ENCODE peak calls at places on chromosomes 7 and 10, in four cellular contexts. One of them, this sample, is unnamed. For H3K4me1 and H3K36me3, the result is how much of the 10 kb centered on the place peaks cover.

GRCh38 chr7:84455788-84456187 is 261.2 kb upstream of the SEMA3A start:
- DNase-seq in neural progenitor cell: no peak
- DNase-seq in fibroblast of lung: peak
- DNase-seq in SK-N-SH: no peak
- DNase-seq in this sample: no peak

GRCh38 chr7:47819054-47819920 is 129.0 kb downstream of the PKD1L1 start:
- DNase-seq in neural progenitor cell: peak
- DNase-seq in fibroblast of lung: peak
- DNase-seq in SK-N-SH: peak
- DNase-seq in this sample: peak

GRCh38 chr10:29811751-29812427 is 177.1 kb upstream of the SVIL start:
- DNase-seq in neural progenitor cell: no peak
- DNase-seq in fibroblast of lung: peak
- DNase-seq in SK-N-SH: peak
- DNase-seq in this sample: peak

GRCh38 chr10:58608826-58609225 is 96.2 kb downstream of the BICC1 start:
- DNase-seq in neural progenitor cell: no peak
- DNase-seq in fibroblast of lung: no peak
- DNase-seq in SK-N-SH: no peak
- DNase-seq in this sample: no peak

GRCh38 chr7:143988986-143989745 is 11.0 kb upstream of the OR6B1 start:
- DNase-seq in neural progenitor cell: no peak
- DNase-seq in fibroblast of lung: peak
- DNase-seq in SK-N-SH: no peak
- DNase-seq in this sample: no peak

GRCh38 chr7:107207459-107207858 is 38.7 kb downstream of the HBP1 start:
- DNase-seq in neural progenitor cell: no peak
- DNase-seq in fibroblast of lung: no peak
- DNase-seq in SK-N-SH: peak
- DNase-seq in this sample: no peak

GRCh38 chr10:29703276-29703675 is 68.5 kb upstream of the SVIL start:
- DNase-seq in neural progenitor cell: no peak
- DNase-seq in fibroblast of lung: peak
- DNase-seq in SK-N-SH: peak
- DNase-seq in this sample: no peak

GRCh38 chr7:40793132-40793531 is 658.3 kb downstream of the SUGCT start:
- DNase-seq in neural progenitor cell: no peak
- DNase-seq in fibroblast of lung: peak
- DNase-seq in SK-N-SH: no peak
- DNase-seq in this sample: no peak

GRCh38 chr7:143296686-143297085 is 8.5 kb downstream of the CASP2 start:
- DNase-seq in neural progenitor cell: no peak
- DNase-seq in fibroblast of lung: no peak
- DNase-seq in SK-N-SH: no peak
- DNase-seq in this sample: no peak

GRCh38 chr7:39400836-39401235 is 165.4 kb upstream of the YAE1 start:
- DNase-seq in neural progenitor cell: no peak
- DNase-seq in fibroblast of lung: no peak
- DNase-seq in SK-N-SH: no peak
- DNase-seq in this sample: no peak

GRCh38 chr10:86357041-86357440 is 9.6 kb downstream of the GRID1 start:
- DNase-seq in neural progenitor cell: no peak
- DNase-seq in fibroblast of lung: no peak
- DNase-seq in SK-N-SH: no peak
- DNase-seq in this sample: no peak

GRCh38 chr10:97596101-97597055 is 6.9 kb downstream of the C10orf62 start:
- DNase-seq in neural progenitor cell: no peak
- DNase-seq in fibroblast of lung: peak
- DNase-seq in SK-N-SH: peak
- DNase-seq in this sample: no peak

GRCh38 chr10:23330953-23331352 is 13.6 kb downstream of the C10orf67 start:
- DNase-seq in neural progenitor cell: no peak
- DNase-seq in fibroblast of lung: no peak
- DNase-seq in SK-N-SH: no peak
- DNase-seq in this sample: no peak

GRCh38 chr10:118621304-118621942 is 26.0 kb upstream of the PRLHR start:
- DNase-seq in neural progenitor cell: no peak
- DNase-seq in fibroblast of lung: no peak
- DNase-seq in SK-N-SH: peak
- DNase-seq in this sample: no peak

GRCh38 chr10:73892314-73893080 is 18.1 kb upstream of the CAMK2G start:
- DNase-seq in neural progenitor cell: no peak
- DNase-seq in fibroblast of lung: peak
- DNase-seq in SK-N-SH: no peak
- DNase-seq in this sample: no peak
- H3K4me1 ChIP-seq in neural progenitor cell: under half
- H3K4me1 ChIP-seq in fibroblast of lung: under half
- H3K4me1 ChIP-seq in SK-N-SH: under half
- H3K4me1 ChIP-seq in this sample: under half

GRCh38 chr10:11256896-11257295 is 239.2 kb downstream of the CELF2 start:
- DNase-seq in neural progenitor cell: no peak
- DNase-seq in fibroblast of lung: no peak
- DNase-seq in SK-N-SH: no peak
- DNase-seq in this sample: no peak

GRCh38 chr10:11253397-11254002 is 235.8 kb downstream of the CELF2 start:
- DNase-seq in neural progenitor cell: no peak
- DNase-seq in fibroblast of lung: no peak
- DNase-seq in SK-N-SH: no peak
- DNase-seq in this sample: no peak

GRCh38 chr10:11250304-11250703 is 232.6 kb downstream of the CELF2 start:
- DNase-seq in neural progenitor cell: no peak
- DNase-seq in fibroblast of lung: no peak
- DNase-seq in SK-N-SH: no peak
- DNase-seq in this sample: no peak

GRCh38 chr10:11255796-11256444 is 238.2 kb downstream of the CELF2 start:
- DNase-seq in neural progenitor cell: no peak
- DNase-seq in fibroblast of lung: no peak
- DNase-seq in SK-N-SH: no peak
- DNase-seq in this sample: no peak

GRCh38 chr10:11255156-11255555 is 237.5 kb downstream of the CELF2 start:
- DNase-seq in neural progenitor cell: no peak
- DNase-seq in fibroblast of lung: no peak
- DNase-seq in SK-N-SH: no peak
- DNase-seq in this sample: no peak
- H3K36me3 ChIP-seq in neural progenitor cell: under half
- H3K36me3 ChIP-seq in fibroblast of lung: under half
- H3K36me3 ChIP-seq in SK-N-SH: under half
- H3K36me3 ChIP-seq in this sample: under half

GRCh38 chr7:151487246-151487645 is 32.4 kb downstream of the RHEB start:
- DNase-seq in neural progenitor cell: no peak
- DNase-seq in fibroblast of lung: no peak
- DNase-seq in SK-N-SH: no peak
- DNase-seq in this sample: no peak
- H3K9ac ChIP-seq in neural progenitor cell: no peak
- H3K9ac ChIP-seq in fibroblast of lung: no peak
- H3K9ac ChIP-seq in SK-N-SH: no peak
- H3K9ac ChIP-seq in this sample: no peak

GRCh38 chr7:131039355-131039762 is 288.3 kb upstream of the MKLN1 start:
- DNase-seq in neural progenitor cell: no peak
- DNase-seq in fibroblast of lung: peak
- DNase-seq in SK-N-SH: no peak
- DNase-seq in this sample: no peak
- H3K4me1 ChIP-seq in neural progenitor cell: under half
- H3K4me1 ChIP-seq in fibroblast of lung: under half
- H3K4me1 ChIP-seq in SK-N-SH: under half
- H3K4me1 ChIP-seq in this sample: under half

DNA sequence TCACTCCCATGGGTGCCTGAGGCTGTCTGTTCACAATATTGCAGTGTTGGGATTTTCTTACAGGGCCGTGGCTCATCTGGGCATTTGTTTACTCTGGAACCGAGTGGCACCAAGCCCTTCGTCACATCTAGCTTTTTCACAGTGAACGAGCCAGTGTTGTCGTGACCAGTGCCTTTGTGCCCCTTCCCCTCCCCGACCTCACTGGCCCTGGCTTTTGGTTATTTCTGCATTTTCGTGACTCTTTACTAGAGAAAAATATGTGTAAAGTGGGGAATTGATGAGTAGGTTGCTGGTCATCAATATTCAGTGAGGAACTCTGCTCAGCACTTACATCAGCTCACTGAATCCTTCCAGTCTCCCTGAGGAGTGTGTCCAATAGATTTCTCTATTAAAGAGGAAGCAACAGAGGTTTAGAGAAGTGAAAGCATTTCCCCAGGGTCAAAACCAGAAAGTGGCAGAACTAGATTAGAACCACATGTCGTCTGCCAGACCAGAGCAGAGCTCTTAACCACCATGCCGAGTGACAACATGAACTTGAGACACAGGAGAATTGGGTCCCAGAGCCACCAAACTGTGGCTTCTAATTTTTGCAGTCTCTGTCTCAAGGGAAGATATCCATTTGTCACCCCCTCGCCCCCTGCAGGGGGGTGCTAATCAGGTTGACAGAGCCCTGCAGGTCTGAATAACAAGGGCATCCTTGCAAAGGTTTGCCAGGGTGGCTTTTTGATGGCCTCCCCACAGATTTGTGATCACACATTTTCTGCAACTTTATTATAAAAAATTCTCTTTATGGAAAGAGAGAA is 125.3 kb downstream of the CHN2 start:
- DNase-seq in neural progenitor cell: no peak
- DNase-seq in fibroblast of lung: no peak
- DNase-seq in SK-N-SH: peak
- DNase-seq in this sample: no peak
- H3K36me3 ChIP-seq in neural progenitor cell: under half
- H3K36me3 ChIP-seq in fibroblast of lung: under half
- H3K36me3 ChIP-seq in SK-N-SH: under half
- H3K36me3 ChIP-seq in this sample: under half

DNA sequence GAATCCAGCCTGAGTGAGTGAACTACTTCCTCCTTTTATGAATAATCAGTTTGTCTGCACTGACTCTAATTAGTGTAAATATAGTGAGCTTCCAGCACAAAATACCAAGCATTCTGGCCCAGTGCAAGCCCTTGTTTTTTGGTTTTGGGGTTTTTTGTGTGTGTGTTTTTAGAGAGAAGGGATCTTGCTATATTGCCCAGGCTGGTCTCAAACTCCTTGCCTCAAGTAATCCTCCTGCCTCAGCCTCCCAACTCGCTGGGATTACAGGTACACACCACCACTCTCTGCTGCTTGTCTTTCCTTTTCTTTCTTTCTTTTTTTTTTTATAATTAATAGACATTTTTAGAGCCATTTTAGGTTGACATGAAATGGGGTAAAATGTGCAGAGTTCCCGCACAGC is 244.3 kb downstream of the SKIDA1 start:
- DNase-seq in neural progenitor cell: no peak
- DNase-seq in fibroblast of lung: no peak
- DNase-seq in SK-N-SH: no peak
- DNase-seq in this sample: no peak
- H3K9ac ChIP-seq in neural progenitor cell: no peak
- H3K9ac ChIP-seq in fibroblast of lung: no peak
- H3K9ac ChIP-seq in SK-N-SH: no peak
- H3K9ac ChIP-seq in this sample: no peak

DNA sequence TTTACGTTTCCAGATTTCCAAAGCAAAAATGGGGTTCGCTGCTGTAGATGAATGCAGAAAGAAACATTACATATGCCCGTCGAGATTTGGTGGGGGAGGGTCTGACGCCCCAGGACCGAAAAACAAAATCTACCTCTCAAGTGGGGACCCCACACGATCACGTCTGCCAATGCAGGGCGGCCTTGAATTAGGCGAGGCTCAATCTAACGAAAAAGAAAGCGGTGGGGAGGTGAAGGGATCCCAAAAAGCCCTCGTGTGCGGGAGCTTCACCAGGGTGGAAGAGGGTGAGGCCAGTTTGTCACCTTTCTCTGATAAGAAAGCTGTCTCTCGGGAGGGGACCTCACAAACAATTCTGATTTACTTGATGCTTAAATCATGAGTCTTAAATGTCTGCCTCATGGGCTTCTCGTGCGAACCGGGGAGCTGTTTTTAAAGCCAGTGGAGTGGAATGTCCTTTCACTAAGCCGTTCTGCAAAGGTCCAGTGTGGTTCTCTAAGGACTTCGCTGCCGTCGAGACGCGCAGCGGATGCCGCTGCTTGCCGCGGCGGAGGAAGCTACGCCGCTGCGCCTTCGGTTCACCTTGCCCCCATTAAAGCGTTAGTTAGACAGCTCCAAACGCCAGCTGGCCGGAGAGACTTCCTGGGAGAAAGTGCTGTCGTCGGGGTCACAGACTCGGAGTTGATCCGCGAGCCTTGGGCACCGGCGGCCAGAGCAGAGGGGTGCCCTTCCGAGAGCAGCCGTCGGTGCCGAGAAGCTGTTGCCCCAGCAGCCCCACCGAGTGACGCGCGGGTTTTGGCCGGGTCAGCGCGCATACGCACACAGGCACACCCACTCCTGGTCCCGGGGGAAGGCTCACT is 1.5 kb upstream of the HMX3 start:
- DNase-seq in neural progenitor cell: peak
- DNase-seq in fibroblast of lung: no peak
- DNase-seq in SK-N-SH: no peak
- DNase-seq in this sample: no peak
- H3K4me1 ChIP-seq in neural progenitor cell: under half
- H3K4me1 ChIP-seq in fibroblast of lung: under half
- H3K4me1 ChIP-seq in SK-N-SH: under half
- H3K4me1 ChIP-seq in this sample: under half